ENCODE peak calls at places on chromosomes 2 and 18, in six cellular contexts. One of them, this sample, is unnamed.
A peak's percentile ranks its signal among the peaks of the same experiment; 100 is the strongest.

GRCh38 chr2:189608799-189609422 is 28.3 kb upstream of the SLC40A1 start:
- DNase-seq in GM12878: no peak
- DNase-seq in H1: no peak
- DNase-seq in K562: no peak
- DNase-seq in HCT116: no peak
- DNase-seq in HepG2: no peak
- DNase-seq in this sample: no peak

GRCh38 chr2:30690126-30690561 is 117.1 kb downstream of the CAPN13 start:
- DNase-seq in HCT116: no peak
- DNase-seq in K562: no peak
- DNase-seq in H1: peak; percentile 30
- DNase-seq in HepG2: no peak
- DNase-seq in GM12878: no peak
- DNase-seq in this sample: no peak

GRCh38 chr18:46042571-46043123 is 29.4 kb downstream of the PSTPIP2 start:
- DNase-seq in K562: no peak
- DNase-seq in HCT116: no peak
- DNase-seq in GM12878: no peak
- DNase-seq in H1: no peak
- DNase-seq in HepG2: no peak
- DNase-seq in this sample: no peak

GRCh38 chr2:78263571-78263970 is 741.4 kb upstream of the LRRTM4 start:
- DNase-seq in HCT116: no peak
- DNase-seq in HepG2: no peak
- DNase-seq in H1: no peak
- DNase-seq in K562: no peak
- DNase-seq in GM12878: no peak
- DNase-seq in this sample: no peak

GRCh38 chr18:47953471-47953931 is 23.0 kb upstream of the SMAD2 start:
- DNase-seq in HepG2: no peak
- DNase-seq in HCT116: no peak
- DNase-seq in GM12878: no peak
- DNase-seq in H1: no peak
- DNase-seq in K562: no peak
- DNase-seq in this sample: no peak

GRCh38 chr2:32678825-32679224 is 51.0 kb downstream of the TTC27 start:
- DNase-seq in GM12878: no peak
- DNase-seq in HepG2: no peak
- DNase-seq in K562: no peak
- DNase-seq in H1: no peak
- DNase-seq in HCT116: peak; percentile 2
- DNase-seq in this sample: no peak

GRCh38 chr18:47260138-47260923 is 8.9 kb upstream of the SKOR2 start:
- DNase-seq in H1: peak; percentile 95
- DNase-seq in K562: peak; percentile 23
- DNase-seq in HCT116: no peak
- DNase-seq in HepG2: peak; percentile 5
- DNase-seq in GM12878: no peak
- DNase-seq in this sample: no peak

GRCh38 chr18:9707381-9708056 is 582 bp upstream of the RAB31 start:
- DNase-seq in HepG2: no peak
- DNase-seq in GM12878: no peak
- DNase-seq in K562: peak; percentile 43
- DNase-seq in HCT116: no peak
- DNase-seq in H1: no peak
- DNase-seq in this sample: no peak

GRCh38 chr2:144477281-144477942 is 42.5 kb downstream of the ZEB2 start:
- DNase-seq in K562: no peak
- DNase-seq in GM12878: no peak
- DNase-seq in H1: no peak
- DNase-seq in HepG2: no peak
- DNase-seq in HCT116: no peak
- DNase-seq in this sample: no peak

GRCh38 chr2:144474017-144474416 is 45.9 kb downstream of the ZEB2 start:
- DNase-seq in HCT116: no peak
- DNase-seq in HepG2: no peak
- DNase-seq in GM12878: no peak
- DNase-seq in K562: no peak
- DNase-seq in H1: no peak
- DNase-seq in this sample: no peak

GRCh38 chr2:144475596-144475995 is 44.3 kb downstream of the ZEB2 start:
- DNase-seq in HCT116: no peak
- DNase-seq in H1: no peak
- DNase-seq in GM12878: no peak
- DNase-seq in K562: no peak
- DNase-seq in HepG2: no peak
- DNase-seq in this sample: no peak

GRCh38 chr2:144472911-144473310 is 47.0 kb downstream of the ZEB2 start:
- DNase-seq in H1: no peak
- DNase-seq in HepG2: no peak
- DNase-seq in K562: no peak
- DNase-seq in GM12878: no peak
- DNase-seq in HCT116: no peak
- DNase-seq in this sample: no peak

GRCh38 chr2:144475044-144475443 is 44.9 kb downstream of the ZEB2 start:
- DNase-seq in GM12878: no peak
- DNase-seq in HepG2: no peak
- DNase-seq in H1: no peak
- DNase-seq in K562: no peak
- DNase-seq in HCT116: no peak
- DNase-seq in this sample: no peak
- H3K4me1 ChIP-seq in GM12878: peaks cover 7% of the 10 kb centered on the region
- H3K4me1 ChIP-seq in HepG2: no peaks in the 10 kb centered on the region
- H3K4me1 ChIP-seq in H1: no peaks in the 10 kb centered on the region
- H3K4me1 ChIP-seq in K562: no peaks in the 10 kb centered on the region
- H3K4me1 ChIP-seq in HCT116: no peaks in the 10 kb centered on the region
- H3K4me1 ChIP-seq in this sample: peaks cover 4% of the 10 kb centered on the region

DNA sequence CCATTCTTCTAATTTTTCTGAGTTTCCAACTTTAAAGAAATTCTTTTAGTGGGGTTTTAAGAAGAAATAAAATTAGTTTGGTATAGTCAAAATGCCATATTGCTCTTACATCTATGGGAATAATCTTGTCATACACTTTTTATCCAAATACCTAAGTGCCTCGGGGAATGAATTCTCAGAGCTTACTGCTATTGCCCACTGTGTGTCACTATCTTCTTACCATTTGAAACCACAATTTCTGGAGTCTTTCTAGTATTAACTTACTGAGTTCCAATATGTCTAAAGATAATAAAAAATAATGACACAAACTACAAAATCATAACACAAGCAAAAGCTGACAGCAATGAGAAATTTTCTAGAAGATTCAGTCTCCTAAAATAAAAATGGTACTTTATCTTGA is 23.7 kb upstream of the DNAH6 start:
- DNase-seq in HCT116: no peak
- DNase-seq in K562: no peak
- DNase-seq in HepG2: no peak
- DNase-seq in H1: no peak
- DNase-seq in GM12878: no peak
- DNase-seq in this sample: no peak
- TF ChIP-seq ZNF274 in HCT116: no peak
- TF ChIP-seq ZNF274 in K562: no peak
- TF ChIP-seq ZNF274 in HepG2: no peak
- TF ChIP-seq ZNF274 in H1: no peak
- TF ChIP-seq ZNF274 in GM12878: no peak
- TF ChIP-seq ZNF274 in this sample: no peak

DNA sequence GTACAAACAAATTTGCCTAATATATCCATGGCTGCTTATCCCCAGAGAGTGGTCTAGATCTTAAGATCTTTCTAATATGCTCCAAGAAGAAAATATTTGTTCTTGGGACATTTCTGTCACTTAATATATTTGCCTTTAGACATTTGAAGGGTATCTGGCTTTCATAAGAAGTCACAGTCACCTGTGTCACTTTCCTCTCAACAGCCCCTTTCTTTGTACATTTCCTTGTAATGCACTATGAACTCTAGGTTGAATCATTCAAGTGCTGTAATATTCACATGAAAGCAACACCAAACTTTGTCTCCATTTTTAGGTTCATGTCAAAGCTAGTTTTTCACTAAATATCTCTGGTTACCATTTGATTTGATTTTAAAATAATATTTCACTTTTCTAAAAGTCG is 41.4 kb upstream of the NABP1 start:
- DNase-seq in GM12878: no peak
- DNase-seq in H1: no peak
- DNase-seq in HCT116: no peak
- DNase-seq in HepG2: peak; percentile 67
- DNase-seq in K562: no peak
- DNase-seq in this sample: no peak
- H3K9ac ChIP-seq in GM12878: no peak overlapping the region
- H3K9ac ChIP-seq in H1: no peak overlapping the region
- H3K9ac ChIP-seq in HCT116: no peak overlapping the region
- H3K9ac ChIP-seq in HepG2: no peak overlapping the region
- H3K9ac ChIP-seq in K562: peak overlapping the region; percentile 71
- H3K9ac ChIP-seq in this sample: no peak overlapping the region

DNA sequence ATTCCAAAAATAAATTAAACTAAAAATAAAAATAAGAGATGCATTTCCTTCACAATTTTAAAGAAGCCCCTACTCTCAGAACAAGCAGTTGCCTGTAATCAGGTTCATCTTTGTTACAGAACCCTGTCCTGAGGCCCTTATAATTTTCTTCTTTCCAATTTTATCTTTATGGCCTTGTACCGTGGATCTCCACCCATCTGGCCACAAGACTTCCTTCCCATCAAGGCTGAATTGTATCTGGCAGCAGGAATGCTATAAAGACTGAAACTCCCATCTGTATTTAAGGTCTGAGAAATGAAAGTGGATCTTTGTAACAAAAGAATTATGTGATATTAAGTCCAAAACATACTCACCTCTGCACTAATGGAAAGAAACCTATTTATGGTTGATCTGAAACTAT is 91.8 kb downstream of the METTL8 start:
- DNase-seq in K562: no peak
- DNase-seq in GM12878: no peak
- DNase-seq in HCT116: no peak
- DNase-seq in H1: no peak
- DNase-seq in HepG2: no peak
- DNase-seq in this sample: no peak
- H3K4me1 ChIP-seq in K562: no peaks in the 10 kb centered on the region
- H3K4me1 ChIP-seq in GM12878: peaks cover 23% of the 10 kb centered on the region
- H3K4me1 ChIP-seq in HCT116: peaks cover 3% of the 10 kb centered on the region
- H3K4me1 ChIP-seq in H1: no peaks in the 10 kb centered on the region
- H3K4me1 ChIP-seq in HepG2: no peaks in the 10 kb centered on the region
- H3K4me1 ChIP-seq in this sample: no peaks in the 10 kb centered on the region

This sample was measured in NT2/D1.